ENCODE peak calls at places on chromosomes 5 and 9, in seven cellular contexts. W is hypothalamus; C is stimulated activated CD4-positive, alpha-beta T cell treated with anti-CD3 and anti-CD28 coated beads, Interleukin-15, amount 100 ng/mL, for 24 hours; K is osteocyte; B is amniotic epithelial cell; S is ACHN; G is MV-4-11. H is an unnamed sample.

GRCh38 chr5:136350339-136350738 is 15.0 kb downstream of the TRPC7 start:
- DNase-seq in W (no peak), C (no peak), K (no peak), B (no peak), S (no peak), G (no peak), H (no peak)

GRCh38 chr9:133527444-133527920 is 2.7 kb upstream of the MYMK start:
- DNase-seq in W (no peak), C (no peak), K (no peak), B (peak; percentile 33), S (no peak), G (no peak), H (no peak)

GRCh38 chr9:133901184-133901835 is 90.8 kb downstream of the VAV2 start:
- DNase-seq in W (no peak), C (no peak), K (no peak), B (no peak), S (no peak), G (no peak), H (no peak)

GRCh38 chr9:121808781-121809180 is 157.3 kb downstream of the DAB2IP start:
- DNase-seq in W (no peak), C (no peak), K (no peak), B (no peak), S (no peak), G (no peak), H (no peak)

GRCh38 chr5:121797677-121798518 is 53.8 kb upstream of the FTMT start:
- DNase-seq in W (no peak), C (no peak), K (no peak), B (peak; percentile 3), S (no peak), G (no peak), H (peak; percentile 70)

GRCh38 chr5:174553556-174553955 is 170.8 kb upstream of the MSX2 start:
- DNase-seq in W (no peak), C (no peak), K (no peak), B (no peak), S (no peak), G (no peak), H (no peak)

GRCh38 chr5:18560602-18561001 is 926.3 kb downstream of the TAF11L14 start:
- DNase-seq in W (no peak), C (no peak), K (no peak), B (no peak), S (no peak), G (no peak), H (no peak)

GRCh38 chr9:37618817-37619216 is 26.4 kb upstream of the TOMM5 start:
- DNase-seq in W (no peak), C (no peak), K (no peak), B (peak; percentile 96), S (no peak), G (no peak), H (peak; percentile 47)

GRCh38 chr5:140108093-140109049 is 5.5 kb upstream of the PURA start:
- DNase-seq in W (peak; percentile 22), C (peak; percentile 52), K (no peak), B (no peak), S (no peak), G (no peak), H (no peak)

GRCh38 chr5:122195784-122196394 is 66.5 kb downstream of the ZNF474 start:
- DNase-seq in W (no peak), C (no peak), K (no peak), B (peak; percentile 68), S (peak; percentile 47), G (peak; percentile 26), H (peak; percentile 39)

GRCh38 chr5:74074111-74074510 is 448.1 kb downstream of the ARHGEF28 start:
- DNase-seq in W (no peak), C (no peak), K (no peak), B (no peak), S (no peak), G (no peak), H (no peak)

GRCh38 chr5:172089298-172090117 is 83.1 kb upstream of the FBXW11 start:
- DNase-seq in W (no peak), C (no peak), K (no peak), B (no peak), S (no peak), G (no peak), H (no peak)

GRCh38 chr9:116813029-116813295 is 125.9 kb downstream of the TRIM32 start:
- DNase-seq in W (no peak), C (no peak), K (no peak), B (no peak), S (no peak), G (no peak), H (no peak)

GRCh38 chr9:16058131-16058549 is 505.3 kb downstream of the CCDC171 start:
- DNase-seq in W (no peak), C (peak; percentile 10), K (no peak), B (peak; percentile 74), S (peak; percentile 24), G (peak; percentile 55), H (peak; percentile 82)

H was measured in mammary epithelial cell.